ENCODE peak calls at places on chromosomes 6 and 20, in ten cellular contexts. J is neural progenitor cell, L is left ventricle myocardium inferior, E is glutamatergic neuron, Z is LNCaP clone FGC, C is endothelial cell, G is colonic mucosa, B is tibial nerve, R is AG04449, A is AG10803. D is an unnamed sample.

GRCh38 chr6:52725530-52726192 is 37.6 kb downstream of the GSTA2 start:
- DNase-seq in G (peak; percentile 54), B (no peak), R (no peak), Z (peak; percentile 96), C (no peak), J (no peak), A (peak; percentile 25), E (no peak), L (no peak), D (no peak)

GRCh38 chr20:25484911-25485511 is 77.5 kb downstream of the GINS1 start:
- DNase-seq in G (no peak), J (no peak), B (no peak), R (no peak), E (no peak), L (no peak), A (no peak), C (no peak), Z (no peak), D (no peak)

GRCh38 chr6:42978487-42978792 is 541 bp downstream of the PEX6 start:
- DNase-seq in Z (no peak), L (peak; percentile 25), E (peak; percentile 47), A (peak; percentile 23), B (no peak), J (peak; percentile 48), C (no peak), R (no peak), G (peak; percentile 54), D (no peak)

GRCh38 chr6:139540276-139540675 is 165.8 kb upstream of the CITED2 start:
- DNase-seq in E (no peak), J (no peak), B (no peak), L (no peak), Z (no peak), A (peak; percentile 93), R (no peak), C (no peak), G (no peak), D (peak; percentile 31)

GRCh38 chr20:36384022-36384619 is 78.0 kb downstream of the DLGAP4 start:
- DNase-seq in A (peak; percentile 19), E (no peak), J (peak; percentile 92), L (no peak), G (peak; percentile 29), B (no peak), R (no peak), Z (peak; percentile 3), C (peak; percentile 73), D (peak; percentile 68)

GRCh38 chr20:25453035-25453810 is 45.8 kb downstream of the GINS1 start:
- DNase-seq in G (no peak), L (no peak), B (no peak), Z (peak; percentile 38), A (no peak), J (no peak), R (no peak), C (no peak), E (no peak), D (no peak)

GRCh38 chr6:157632821-157633220 is 190.2 kb upstream of the SNX9 start:
- DNase-seq in G (no peak), R (no peak), L (no peak), A (peak; percentile 70), E (no peak), C (no peak), J (no peak), Z (no peak), B (no peak), D (no peak)

GRCh38 chr6:115976321-115976870 is 84.3 kb downstream of the FRK start:
- DNase-seq in J (no peak), C (no peak), A (no peak), R (no peak), G (no peak), Z (no peak), B (no peak), L (no peak), E (no peak), D (no peak)

GRCh38 chr6:14328163-14328562 is 210.6 kb downstream of the CD83 start:
- DNase-seq in B (no peak), Z (no peak), J (no peak), C (no peak), R (no peak), L (no peak), A (no peak), G (no peak), E (no peak), D (no peak)

GRCh38 chr20:50281831-50282591 is 91.4 kb downstream of the CEBPB start:
- DNase-seq in Z (no peak), A (no peak), G (no peak), L (no peak), B (no peak), R (no peak), E (no peak), J (peak; percentile 30), C (peak; percentile 26), D (no peak)
- TF ChIP-seq CTCF in Z (no peak), A (peak; percentile 18), G (no peak), L (no peak), B (no peak), R (no peak), E (no peak), J (peak; percentile 40), C (peak; percentile 32), D (no peak)

DNA sequence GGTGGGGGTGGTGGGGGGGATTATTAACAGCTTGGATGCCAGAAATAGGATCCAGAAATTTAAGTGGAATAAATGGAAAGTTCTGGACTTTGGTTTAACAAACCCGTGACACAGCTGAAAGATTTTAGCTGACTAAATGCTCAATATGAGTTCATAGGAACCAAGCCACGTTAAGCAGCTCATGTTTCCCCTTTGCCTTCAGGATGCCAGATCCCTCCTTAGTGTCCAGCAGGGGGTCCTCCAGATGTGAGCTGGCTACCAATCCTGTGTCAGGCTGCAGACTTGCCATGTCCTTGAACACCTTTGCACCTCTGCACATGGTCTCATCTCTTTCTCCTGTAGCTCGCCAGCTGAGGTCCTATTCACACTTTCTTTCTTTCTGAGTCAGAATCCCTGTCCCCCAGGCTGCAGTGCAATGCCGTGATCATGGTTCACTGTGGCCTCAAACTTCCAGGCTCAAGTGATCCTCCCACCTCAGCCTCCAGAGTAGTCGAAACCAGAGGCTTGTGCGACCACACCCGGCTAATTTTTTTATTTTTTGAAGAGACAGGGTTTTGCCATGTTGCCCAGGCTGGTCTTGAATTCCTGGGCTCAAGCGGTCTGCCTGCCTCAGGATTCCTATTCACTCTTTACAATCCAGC is 133.3 kb upstream of the ARMC2 start:
- DNase-seq in C (no peak), G (no peak), J (no peak), B (no peak), R (no peak), L (no peak), A (peak; percentile 20), E (no peak), Z (no peak), D (no peak)
- TF ChIP-seq CTCF in C (no peak), G (no peak), J (no peak), B (no peak), R (no peak), L (no peak), A (no peak), E (no peak), Z (no peak), D (no peak)

GRCh38 chr6:51509597-51509996 is 577.8 kb downstream of the PKHD1 start:
- DNase-seq in E (no peak), B (no peak), R (no peak), L (no peak), Z (no peak), J (no peak), A (no peak), C (no peak), G (no peak), D (no peak)

GRCh38 chr6:51514396-51515051 is 572.9 kb downstream of the PKHD1 start:
- DNase-seq in C (no peak), B (no peak), Z (no peak), J (peak; percentile 24), R (no peak), L (no peak), E (no peak), G (no peak), A (peak; percentile 4), D (no peak)

GRCh38 chr6:51511081-51511480 is 576.3 kb downstream of the PKHD1 start:
- DNase-seq in L (no peak), Z (no peak), A (no peak), C (no peak), J (no peak), G (no peak), E (no peak), B (no peak), R (no peak), D (no peak)

GRCh38 chr6:51513891-51514290 is 573.5 kb downstream of the PKHD1 start:
- DNase-seq in E (no peak), B (no peak), J (peak; percentile 51), A (no peak), Z (no peak), R (no peak), L (no peak), C (no peak), G (no peak), D (no peak)

DNA sequence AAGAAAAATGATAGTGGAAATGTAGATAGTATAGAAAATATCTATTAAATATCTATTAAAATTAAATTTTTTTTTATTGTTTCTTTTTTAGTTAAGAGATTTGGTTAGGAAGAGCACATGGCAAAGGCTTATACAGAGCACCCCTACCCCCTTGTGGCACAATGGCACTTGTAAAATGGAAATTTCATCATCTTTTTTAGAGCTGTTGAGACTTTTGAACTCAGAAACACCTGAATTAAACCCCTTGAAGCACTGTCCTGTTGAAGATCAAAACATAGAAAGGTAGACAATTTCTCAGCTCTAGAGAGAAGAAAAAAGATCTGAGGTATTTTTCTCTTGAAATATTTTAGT is 572.4 kb downstream of the PKHD1 start:
- DNase-seq in L (no peak), R (no peak), G (no peak), Z (peak; percentile 19), B (no peak), C (no peak), E (no peak), J (no peak), A (no peak), D (no peak)
- TF ChIP-seq CTCF in L (no peak), R (no peak), G (no peak), Z (peak; percentile 57), B (no peak), C (no peak), E (no peak), J (peak; percentile 36), A (no peak), D (no peak)

GRCh38 chr6:33757113-33757512 is 10.4 kb upstream of the IP6K3 start:
- DNase-seq in Z (no peak), J (no peak), B (no peak), R (no peak), G (no peak), C (no peak), L (no peak), E (no peak), A (no peak), D (no peak)

GRCh38 chr6:33758807-33759206 is 12.1 kb upstream of the IP6K3 start:
- DNase-seq in R (no peak), B (no peak), L (no peak), G (no peak), A (no peak), E (no peak), J (no peak), Z (peak; percentile 97), C (no peak), D (no peak)

GRCh38 chr6:33756211-33756954 is 9.7 kb upstream of the IP6K3 start:
- DNase-seq in A (no peak), J (no peak), Z (no peak), E (no peak), C (no peak), R (no peak), G (no peak), B (no peak), L (no peak), D (no peak)

GRCh38 chr6:33759887-33760629 is 13.4 kb upstream of the IP6K3 start:
- DNase-seq in J (no peak), L (no peak), B (no peak), Z (no peak), G (no peak), R (no peak), E (no peak), C (no peak), A (no peak), D (no peak)

GRCh38 chr6:33757906-33758305 is 11.2 kb upstream of the IP6K3 start:
- DNase-seq in L (no peak), B (no peak), G (no peak), J (no peak), Z (no peak), R (no peak), C (no peak), E (no peak), A (no peak), D (no peak)
- TF ChIP-seq CTCF in L (no peak), B (no peak), G (no peak), J (no peak), Z (no peak), R (no peak), C (no peak), E (no peak), A (no peak), D (no peak)

D was measured in GM13976.